ENCODE peak calls at places on chromosome 3, in nine cellular contexts. T is AG09309, I is fibroblast of mammary gland, Y is HCT116, Z is mucosa of descending colon, P is cardiac muscle cell, Q is A549, A is heart left ventricle, E is epithelial cell of esophagus. B is an unnamed sample.
A peak's percentile ranks its signal among the peaks of the same experiment; 100 is the strongest.

GRCh38 chr3:27718459-27718858 is 3.7 kb downstream of the EOMES start:
- DNase-seq in Z (no peak), T (no peak), P (no peak), A (no peak), E (no peak), I (no peak), Y (no peak), Q (no peak), B (no peak)

GRCh38 chr3:65669163-65669875 is 369.4 kb downstream of the MAGI1 start:
- DNase-seq in E (peak; percentile 74), A (no peak), Q (no peak), Y (no peak), T (no peak), P (no peak), I (peak; percentile 56), Z (no peak), B (peak; percentile 79)

GRCh38 chr3:57691411-57692133 is 1.3 kb downstream of the DENND6A start:
- DNase-seq in Z (no peak), Q (no peak), T (no peak), P (no peak), A (no peak), I (peak; percentile 13), E (no peak), Y (no peak), B (peak; percentile 38)

GRCh38 chr3:43155464-43156121 is 49.7 kb upstream of the POMGNT2 start:
- DNase-seq in Z (no peak), E (peak; percentile 88), A (peak; percentile 71), Y (peak; percentile 73), Q (peak; percentile 54), P (peak; percentile 76), T (no peak), I (peak; percentile 88), B (peak; percentile 86)

GRCh38 chr3:53243165-53243564 is 12.7 kb downstream of the TKT start:
- DNase-seq in P (peak; percentile 35), I (peak; percentile 76), E (peak; percentile 37), Z (no peak), Y (no peak), T (no peak), Q (peak; percentile 60), A (no peak), B (peak; percentile 61)

GRCh38 chr3:33071181-33071580 is 25.8 kb downstream of the GLB1 start:
- DNase-seq in Q (no peak), T (no peak), E (no peak), Y (no peak), Z (no peak), P (no peak), A (no peak), I (no peak), B (no peak)

GRCh38 chr3:179105881-179106280 is 34.3 kb upstream of the ZMAT3 start:
- DNase-seq in Q (no peak), A (no peak), P (no peak), E (no peak), Y (no peak), I (no peak), T (no peak), Z (no peak), B (no peak)

GRCh38 chr3:99384596-99384995 is 253.8 kb upstream of the COL8A1 start:
- DNase-seq in I (peak; percentile 62), T (no peak), Y (no peak), Q (no peak), Z (no peak), P (no peak), A (no peak), E (peak; percentile 15), B (no peak)

GRCh38 chr3:183372911-183373310 is 55.5 kb downstream of the MCF2L2 start:
- DNase-seq in Q (no peak), Y (no peak), Z (no peak), T (no peak), A (no peak), I (no peak), E (no peak), P (no peak), B (no peak)

GRCh38 chr3:127073931-127074820 is 91.3 kb downstream of the PLXNA1 start:
- DNase-seq in A (no peak), Y (no peak), I (no peak), Z (no peak), E (peak; percentile 48), T (no peak), P (no peak), Q (no peak), B (peak; percentile 74)

GRCh38 chr3:156339491-156339890 is 215.4 kb downstream of the SSR3 start:
- DNase-seq in Y (no peak), Z (no peak), E (no peak), I (no peak), P (no peak), A (no peak), T (no peak), Q (no peak), B (no peak)

GRCh38 chr3:121995190-121996137 is 26.6 kb downstream of the ILDR1 start:
- DNase-seq in I (peak; percentile 75), Q (peak; percentile 67), A (peak; percentile 52), T (peak; percentile 21), E (peak; percentile 93), Z (peak; percentile 63), Y (peak; percentile 53), P (peak; percentile 68), B (peak; percentile 33)

GRCh38 chr3:44430466-44430865 is 47.0 kb downstream of the ZNF445 start:
- DNase-seq in I (no peak), T (no peak), Q (no peak), E (no peak), A (no peak), Z (no peak), Y (no peak), P (no peak), B (no peak)
- TF ChIP-seq CTCF in I (no peak), T (no peak), Q (no peak), E (no peak), A (no peak), Z (no peak), Y (no peak), P (no peak), B (no peak)

DNA sequence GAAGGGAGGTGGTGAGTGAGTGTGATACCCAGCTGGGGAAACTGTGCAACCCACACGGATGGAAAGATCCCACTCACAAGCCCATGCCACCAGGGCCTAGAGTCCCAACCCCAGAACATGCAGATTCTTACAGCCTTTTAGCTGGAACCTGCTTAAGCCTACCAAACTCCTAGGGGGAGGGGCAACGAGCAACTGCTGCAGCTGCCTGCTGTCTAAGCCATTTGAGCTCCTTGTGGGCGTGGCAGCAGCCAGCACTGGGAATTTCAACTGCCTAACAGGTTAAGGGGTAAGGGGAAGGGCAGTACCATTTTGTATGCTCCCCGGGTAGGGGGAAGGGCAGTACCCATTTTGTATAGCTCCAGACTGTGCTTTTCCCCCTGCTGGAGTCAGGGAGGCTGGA is 673.2 kb upstream of the BCHE start:
- DNase-seq in A (no peak), I (no peak), T (no peak), Y (no peak), E (no peak), Z (no peak), P (no peak), Q (no peak), B (no peak)
- H3K4me3 ChIP-seq in A (no peak overlapping the region), I (no peak overlapping the region), T (no peak overlapping the region), Y (no peak overlapping the region), E (no peak overlapping the region), Z (no peak overlapping the region), P (no peak overlapping the region), Q (no peak overlapping the region), B (no peak overlapping the region)

DNA sequence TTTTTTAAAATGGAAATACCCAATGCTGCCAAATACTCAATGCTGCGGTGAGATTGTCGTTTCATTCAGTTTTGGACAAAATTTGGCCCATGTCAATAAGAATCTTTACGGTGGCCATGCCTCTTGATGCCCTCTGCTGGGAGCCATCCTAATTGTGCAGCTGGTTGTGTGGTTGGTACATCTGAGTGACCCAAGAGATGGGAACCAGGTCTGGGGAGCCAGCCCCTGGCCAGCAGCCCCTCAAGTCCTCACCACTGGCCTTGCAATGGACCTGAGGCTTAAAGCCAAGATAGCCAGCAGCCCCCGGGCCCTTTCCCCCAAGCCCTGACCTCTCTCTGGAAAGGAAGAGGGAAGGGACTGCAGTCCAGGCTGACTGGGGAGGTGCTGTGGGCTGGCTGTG is 36.4 kb upstream of the ESYT3 start:
- DNase-seq in Q (no peak), A (no peak), T (no peak), I (no peak), Z (no peak), E (peak; percentile 14), Y (no peak), P (no peak), B (no peak)
- TF ChIP-seq CTCF in Q (no peak), A (no peak), T (peak; percentile 4), I (no peak), Z (no peak), E (peak; percentile 34), Y (peak; percentile 46), P (no peak), B (peak; percentile 5)

GRCh38 chr3:46565113-46565490 is 1.0 kb downstream of the LRRC2 start:
- DNase-seq in Q (no peak), T (no peak), E (no peak), P (no peak), Z (no peak), I (no peak), Y (no peak), A (no peak), B (no peak)

GRCh38 chr3:46566040-46566631 is at the start of gene LRRC2:
- DNase-seq in T (peak; percentile 27), Y (no peak), E (peak; percentile 50), A (peak; percentile 81), P (peak; percentile 52), Z (peak; percentile 63), I (peak; percentile 66), Q (no peak), B (peak; percentile 96)

GRCh38 chr3:46561951-46562350 is 4.2 kb downstream of the LRRC2 start:
- DNase-seq in Q (no peak), T (no peak), Z (no peak), E (no peak), P (no peak), Y (no peak), A (no peak), I (no peak), B (no peak)

GRCh38 chr3:46565607-46566039 is 479 bp downstream of the LRRC2 start:
- DNase-seq in Q (no peak), E (no peak), Z (no peak), A (peak; percentile 63), Y (no peak), P (peak; percentile 33), I (no peak), T (no peak), B (peak; percentile 25)

DNA sequence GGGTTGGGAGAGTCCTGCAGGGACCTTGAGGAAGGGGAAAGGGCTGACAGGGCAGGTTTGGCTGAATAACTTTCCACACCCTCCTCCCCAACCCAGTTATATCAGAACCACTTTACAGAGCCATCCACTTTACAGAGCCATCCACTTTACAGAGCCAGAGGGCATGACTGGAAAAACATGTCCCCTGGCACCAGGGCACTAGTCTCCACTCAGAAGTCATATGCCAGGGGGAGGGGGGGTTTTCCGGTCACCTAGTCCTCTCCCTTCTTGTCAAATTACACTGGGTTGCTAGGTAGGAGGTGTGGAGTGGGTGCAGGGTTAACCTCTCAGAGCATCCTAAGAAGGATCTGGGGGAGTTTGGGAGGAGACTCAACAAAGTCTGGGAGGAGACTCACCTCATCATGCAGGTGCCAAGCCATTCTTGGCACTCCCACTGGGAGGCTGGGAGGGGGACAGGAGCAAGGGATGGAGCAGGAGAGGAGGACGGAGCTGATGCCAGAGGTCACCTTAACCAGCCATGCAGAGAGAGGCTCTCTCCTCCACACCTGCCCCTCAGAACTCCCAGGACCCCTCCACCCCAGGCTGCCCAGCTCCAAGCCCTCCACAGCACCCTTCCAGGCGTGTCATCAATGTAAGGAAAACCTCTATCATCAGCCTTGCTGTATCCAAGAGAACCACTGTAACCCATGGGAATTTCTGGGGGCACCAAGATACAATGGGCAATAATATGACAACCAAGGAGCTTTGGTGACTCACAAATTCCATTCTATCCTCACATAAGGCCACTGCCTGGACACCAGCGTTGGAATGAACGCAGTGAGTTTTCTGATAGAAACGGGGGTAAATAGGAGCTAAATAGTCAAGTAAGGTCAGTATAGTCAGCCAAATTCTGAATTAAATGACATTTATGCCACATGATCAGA is 1.7 kb downstream of the LRRC2 start:
- DNase-seq in I (no peak), T (no peak), E (no peak), A (peak; percentile 84), Q (no peak), P (no peak), Y (no peak), Z (no peak), B (peak; percentile 54)
- H3K4me3 ChIP-seq in I (no peak overlapping the region), T (no peak overlapping the region), E (no peak overlapping the region), A (peak overlapping the region; percentile 72), Q (no peak overlapping the region), P (no peak overlapping the region), Y (no peak overlapping the region), Z (no peak overlapping the region), B (peak overlapping the region; percentile 85)

B was measured in fibroblast of the aortic adventitia.